ENCODE peak calls at places on chromosomes 5 and 9, in five cellular contexts. E, C, N, Z and M are unnamed samples. For H3K9me3, the result is how much of the 10 kb centered on the place peaks cover.

GRCh38 chr9:3957296-3957695 is 342.6 kb downstream of the GLIS3 start:
- DNase-seq in E (no peak), Z (no peak), N (no peak), C (no peak), M (no peak)

GRCh38 chr9:137454506-137455360 is 4.4 kb downstream of the NSMF start:
- DNase-seq in N (peak), Z (peak), C (peak), E (no peak), M (peak)

GRCh38 chr9:108549184-108549583 is 306.6 kb downstream of the ACTL7B start:
- DNase-seq in E (no peak), Z (no peak), C (no peak), N (no peak), M (no peak)

GRCh38 chr5:65047948-65048690 is 279.4 kb downstream of the CWC27 start:
- DNase-seq in C (no peak), E (no peak), N (no peak), Z (no peak), M (no peak)

GRCh38 chr5:121019734-121020133 is 555.6 kb downstream of the PRR16 start:
- DNase-seq in Z (no peak), E (no peak), N (no peak), C (no peak), M (no peak)

GRCh38 chr5:75626959-75627358 is 15.7 kb downstream of the ANKDD1B start:
- DNase-seq in Z (no peak), E (no peak), C (no peak), N (no peak), M (no peak)

GRCh38 chr5:97525780-97526179 is 342.7 kb upstream of the RIOK2 start:
- DNase-seq in N (no peak), E (no peak), Z (no peak), C (no peak), M (no peak)

GRCh38 chr5:148653840-148654781 is at the start of gene HTR4:
- DNase-seq in N (peak), E (no peak), Z (no peak), C (peak), M (peak)

GRCh38 chr5:169744336-169744735 is 107.3 kb downstream of the DOCK2 start:
- DNase-seq in N (no peak), E (no peak), Z (peak), C (no peak), M (no peak)

GRCh38 chr9:26754494-26755188 is 138.0 kb downstream of the CAAP1 start:
- DNase-seq in E (no peak), C (no peak), N (no peak), Z (no peak), M (peak)

DNA sequence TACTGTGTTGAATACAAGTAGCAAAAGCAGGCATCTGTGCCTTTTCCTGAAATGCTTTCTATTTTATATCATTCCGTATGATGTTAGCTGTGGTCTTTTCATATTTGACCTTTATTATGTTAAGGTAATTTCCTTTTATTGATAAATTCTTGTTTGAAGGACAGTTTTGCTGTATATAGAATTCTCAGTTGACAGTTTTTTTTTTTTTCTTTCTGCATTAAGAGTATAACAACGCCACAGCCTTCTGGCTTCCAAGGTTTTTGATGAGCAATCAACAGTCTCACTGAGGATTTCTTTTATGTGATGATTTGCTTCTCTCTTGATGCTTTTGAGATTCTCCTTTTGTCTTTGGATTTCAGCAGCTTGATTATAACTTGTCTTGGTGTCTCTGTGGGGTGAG is 23.6 kb downstream of the ZNF483 start:
- DNase-seq in E (no peak), Z (no peak), N (no peak), C (no peak), M (no peak)
- H3K9me3 ChIP-seq in E (under half), Z (under half), N (under half), C (under half), M (half or more)

DNA sequence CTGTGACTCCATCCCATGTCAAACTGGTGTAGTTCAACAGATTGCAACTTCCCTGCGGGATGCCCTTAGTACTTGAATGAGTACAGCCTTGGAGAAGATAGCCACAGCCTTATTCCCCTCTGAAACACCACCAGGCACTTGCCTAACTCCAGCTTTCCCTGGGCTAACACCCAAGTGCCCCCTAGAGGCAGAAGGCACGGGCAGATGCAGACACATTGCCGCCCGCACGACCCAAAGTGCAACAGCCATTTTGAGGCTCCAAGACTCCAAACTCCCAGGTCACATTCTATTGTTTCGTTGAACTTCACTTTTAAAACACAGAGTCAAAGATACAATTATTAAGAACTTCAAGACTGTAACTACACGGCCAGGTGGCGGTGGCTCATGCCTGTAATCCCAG is 163.6 kb upstream of the CDH6 start:
- DNase-seq in E (no peak), Z (no peak), N (peak), C (no peak), M (peak)
- TF ChIP-seq CTCF in E (no peak), Z (no peak), N (no peak), C (no peak), M (peak)

DNA sequence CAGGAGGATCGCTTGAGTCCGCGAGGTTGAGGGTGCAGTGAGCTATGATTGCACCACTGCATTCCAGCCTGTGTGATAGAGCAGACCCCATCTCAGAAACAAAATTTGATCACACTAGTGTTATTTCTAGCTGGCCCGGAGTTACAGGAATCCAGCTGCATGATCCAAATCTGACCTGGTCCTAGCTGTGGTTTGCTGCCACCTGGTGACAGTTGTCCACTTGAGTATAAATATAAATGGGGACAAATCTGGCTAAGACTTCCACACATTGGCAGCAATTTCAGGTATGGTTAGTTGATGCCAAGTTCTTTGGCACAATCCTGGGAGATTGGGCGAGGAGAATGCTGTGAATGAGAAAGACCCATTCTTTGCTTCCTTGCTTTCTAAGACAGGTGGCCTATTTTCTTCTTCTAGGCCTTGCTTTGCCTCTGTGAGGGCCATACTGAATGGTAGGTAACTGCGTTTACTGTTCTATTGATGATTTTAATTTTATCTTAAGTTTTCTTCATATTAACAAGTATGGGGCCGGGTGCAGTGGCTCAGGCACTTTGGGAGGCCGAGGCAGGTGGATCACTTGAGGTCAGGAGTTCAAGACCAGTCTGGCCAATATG is 35.4 kb downstream of the UBE2R2 start:
- DNase-seq in Z (peak), C (peak), N (peak), E (peak), M (peak)
- H3K9me3 ChIP-seq in Z (under half), C (under half), N (under half), E (under half), M (under half)

GRCh38 chr9:4984571-4985375 is at the start of gene JAK2:
- DNase-seq in Z (peak), N (peak), E (peak), C (peak), M (peak)
- TF ChIP-seq CTCF in Z (peak), N (peak), E (peak), C (no peak), M (peak)

GRCh38 chr5:180259260-180259611 is 32.6 kb downstream of the MAPK9 start:
- DNase-seq in E (no peak), Z (no peak), N (no peak), C (no peak), M (no peak)
- H3K9me3 ChIP-seq in E (under half), Z (under half), N (half or more), C (under half), M (half or more)

GRCh38 chr9:124522121-124523098 is 15.2 kb upstream of the NR5A1 start:
- DNase-seq in C (no peak), E (no peak), Z (no peak), N (no peak), M (peak)
- TF ChIP-seq CTCF in C (no peak), E (no peak), Z (no peak), N (no peak), M (peak)

GRCh38 chr5:163342301-163342700 is 95.1 kb upstream of the CCNG1 start:
- DNase-seq in E (no peak), Z (no peak), C (no peak), N (no peak), M (no peak)

DNA sequence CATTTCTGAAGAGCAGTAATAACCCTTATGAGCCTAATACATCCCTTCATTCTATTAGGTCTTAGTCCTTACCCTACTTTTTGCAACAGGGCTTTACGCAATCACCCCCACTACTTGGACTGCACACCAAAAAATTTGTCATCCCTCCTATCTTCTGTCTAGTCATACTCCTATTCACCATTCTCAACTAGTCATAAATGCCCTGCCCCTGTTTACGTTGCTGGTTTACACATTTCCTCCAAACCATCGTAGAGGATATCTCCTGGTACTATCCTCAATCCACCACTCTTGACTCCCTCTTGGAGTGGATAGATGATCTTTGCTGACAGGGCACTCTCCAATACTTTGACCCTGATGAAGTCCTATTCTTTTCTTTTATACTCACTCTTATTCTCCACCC is 98.2 kb upstream of the CCNG1 start:
- DNase-seq in Z (no peak), C (no peak), N (no peak), E (no peak), M (no peak)
- H3K9me3 ChIP-seq in Z (under half), C (under half), N (under half), E (under half), M (under half)